ENCODE peak calls at places on chromosome 22, in nine cellular contexts. Y, H, O, T, F, Z, L, W and D are unnamed samples.

GRCh38 chr22:50189849-50190181 is 4.1 kb downstream of the TRABD start:
- DNase-seq in H (no peak), O (no peak), Z (no peak), Y (no peak), L (no peak), F (no peak), W (no peak), T (peak; percentile 44), D (no peak)

GRCh38 chr22:32546480-32546879 is 71.9 kb downstream of the FBXO7 start:
- DNase-seq in O (no peak), L (no peak), Z (peak; percentile 29), T (peak; percentile 57), H (no peak), W (no peak), F (no peak), Y (no peak), D (no peak)

GRCh38 chr22:49992921-49993648 is 19.5 kb downstream of the IL17REL start:
- DNase-seq in O (peak; percentile 23), T (peak; percentile 84), W (peak; percentile 69), L (no peak), Y (peak; percentile 43), F (no peak), Z (peak; percentile 49), H (no peak), D (peak; percentile 66)

GRCh38 chr22:45688606-45689080 is 17.0 kb downstream of the ATXN10 start:
- DNase-seq in T (no peak), Y (peak; percentile 92), O (peak; percentile 86), L (no peak), H (peak; percentile 79), Z (peak; percentile 98), F (no peak), W (no peak), D (no peak)

GRCh38 chr22:50376064-50376747 is 33.1 kb downstream of the PPP6R2 start:
- DNase-seq in W (no peak), F (no peak), T (no peak), Z (no peak), H (no peak), L (no peak), Y (no peak), O (no peak), D (no peak)

GRCh38 chr22:23826510-23827350 is 12.1 kb downstream of the DERL3 start:
- DNase-seq in T (peak; percentile 43), O (peak; percentile 9), F (no peak), Y (no peak), H (no peak), W (no peak), L (peak; percentile 51), Z (peak; percentile 25), D (no peak)

GRCh38 chr22:48760481-48761238 is 1067.0 kb downstream of the BRD1 start:
- DNase-seq in T (peak; percentile 15), O (no peak), Z (no peak), W (no peak), L (no peak), H (no peak), F (no peak), Y (no peak), D (no peak)

GRCh38 chr22:19784396-19785175 is 24.0 kb downstream of the TBX1 start:
- DNase-seq in Y (no peak), T (peak; percentile 26), O (no peak), H (no peak), L (no peak), W (no peak), F (no peak), Z (no peak), D (no peak)

GRCh38 chr22:36027960-36028645 is 521 bp downstream of the RBFOX2 start:
- DNase-seq in L (peak; percentile 20), O (peak; percentile 15), F (peak; percentile 3), W (no peak), Y (no peak), T (peak; percentile 56), H (no peak), Z (no peak), D (no peak)

GRCh38 chr22:44940121-44940520 is 69.7 kb downstream of the PHF21B start:
- DNase-seq in Z (no peak), Y (no peak), L (no peak), F (no peak), O (no peak), W (no peak), H (no peak), T (peak; percentile 14), D (no peak)

GRCh38 chr22:40533712-40534378 is 102.7 kb downstream of the MRTFA start:
- DNase-seq in Y (peak; percentile 55), H (no peak), W (peak; percentile 47), T (no peak), L (no peak), F (peak; percentile 76), O (peak; percentile 79), Z (peak; percentile 83), D (peak; percentile 54)

GRCh38 chr22:46082633-46083032 is 67.7 kb upstream of the PPARA start:
- DNase-seq in W (no peak), L (no peak), T (no peak), O (no peak), F (no peak), Y (no peak), H (no peak), Z (no peak), D (no peak)